ENCODE peak calls at places on chromosomes 3 and 15, in ten cellular contexts. U is BE2C; I is foreskin fibroblast; A is progenitor cell of endocrine pancreas; B is ACHN; J is endothelial cell of umbilical vein; O is OCI-M1; P is LHCN-M2; K is stimulated activated CD4-positive, alpha-beta T cell treated with anti-CD3 and anti-CD28 coated beads, Interleukin-2, amount 100 ng/mL, for 4 hours; T is nephron progenitor cell. R is an unnamed sample.

GRCh38 chr3:23723153-23723552 is 82.6 kb upstream of the UBE2E1 start:
- DNase-seq in A (no peak), J (no peak), B (no peak), U (no peak), T (no peak), P (no peak), I (no peak), O (no peak), K (no peak), R (no peak)

GRCh38 chr3:78729921-78730320 is 1037.9 kb downstream of the ROBO1 start:
- DNase-seq in O (no peak), B (no peak), J (no peak), P (peak), K (no peak), T (no peak), U (no peak), A (no peak), I (no peak), R (no peak)

GRCh38 chr3:65871305-65872141 is 167.2 kb downstream of the MAGI1 start:
- DNase-seq in U (peak), T (no peak), B (peak), A (no peak), P (peak), J (peak), I (no peak), K (no peak), O (no peak), R (no peak)

GRCh38 chr15:74315626-74316025 is 51.8 kb downstream of the CYP11A1 start:
- DNase-seq in U (no peak), P (no peak), K (no peak), T (no peak), O (peak), I (no peak), J (no peak), A (no peak), B (no peak), R (peak)

GRCh38 chr15:58271410-58271809 is 133.2 kb downstream of the AQP9 start:
- DNase-seq in O (no peak), J (no peak), T (no peak), U (no peak), K (no peak), P (no peak), B (no peak), A (no peak), I (no peak), R (no peak)

GRCh38 chr3:72597756-72598195 is 250.5 kb downstream of the SHQ1 start:
- DNase-seq in A (no peak), B (no peak), K (no peak), J (no peak), T (no peak), O (peak), P (peak), U (peak), I (no peak), R (peak)

GRCh38 chr3:126104028-126104635 is 20.2 kb upstream of the SLC41A3 start:
- DNase-seq in J (no peak), P (no peak), I (no peak), A (no peak), T (no peak), O (no peak), U (no peak), K (no peak), B (no peak), R (no peak)

GRCh38 chr15:49844390-49844789 is 223.5 kb downstream of the DTWD1 start:
- DNase-seq in J (no peak), P (no peak), A (no peak), O (no peak), T (no peak), U (no peak), I (no peak), B (no peak), K (no peak), R (no peak)

GRCh38 chr3:104785966-104786365 is 580.7 kb upstream of the ALCAM start:
- DNase-seq in T (no peak), B (no peak), I (peak), J (no peak), O (no peak), P (peak), U (no peak), K (no peak), A (no peak), R (no peak)

GRCh38 chr15:82530606-82531379 is 9.5 kb downstream of the RPS17 start:
- DNase-seq in U (peak), O (no peak), B (peak), T (peak), P (peak), K (peak), A (peak), I (no peak), J (peak), R (peak)

GRCh38 chr3:14139771-14140170 is 14.9 kb downstream of the TMEM43 start:
- DNase-seq in J (no peak), O (no peak), I (no peak), P (no peak), B (no peak), A (no peak), U (no peak), K (no peak), T (no peak), R (no peak)

GRCh38 chr3:43246956-43247355 is 39.4 kb upstream of the SNRK start:
- DNase-seq in T (no peak), P (no peak), U (no peak), K (no peak), B (no peak), I (no peak), J (peak), A (no peak), O (no peak), R (no peak)

GRCh38 chr3:157101470-157101869 is 58.5 kb downstream of the CCNL1 start:
- DNase-seq in U (no peak), I (no peak), K (no peak), J (no peak), T (no peak), P (no peak), O (no peak), A (no peak), B (no peak), R (no peak)

GRCh38 chr3:116005404-116005803 is 382.1 kb downstream of the GAP43 start:
- DNase-seq in I (peak), B (peak), P (peak), U (peak), A (no peak), O (peak), J (no peak), T (no peak), K (no peak), R (no peak)

GRCh38 chr3:16917256-16917935 is 32.6 kb downstream of the PLCL2 start:
- DNase-seq in A (no peak), I (peak), K (no peak), O (no peak), B (peak), T (no peak), J (peak), P (peak), U (no peak), R (no peak)

GRCh38 chr15:39641187-39641889 is 60.5 kb downstream of the THBS1 start:
- DNase-seq in T (no peak), J (no peak), K (no peak), A (no peak), P (peak), U (no peak), B (no peak), O (no peak), I (no peak), R (no peak)

GRCh38 chr3:13463618-13464400 is 16.3 kb upstream of the HDAC11 start:
- DNase-seq in K (no peak), I (no peak), J (no peak), U (no peak), O (no peak), P (no peak), A (no peak), B (no peak), T (no peak), R (no peak)

GRCh38 chr15:89836255-89837133 is 21.8 kb upstream of the ANPEP start:
- DNase-seq in A (no peak), B (peak), I (peak), O (no peak), J (no peak), U (no peak), P (peak), K (no peak), T (no peak), R (no peak)

GRCh38 chr3:38165722-38166387 is 518 bp downstream of the OXSR1 start:
- DNase-seq in A (peak), B (peak), O (peak), T (no peak), U (no peak), J (no peak), K (peak), I (peak), P (peak), R (no peak)

GRCh38 chr15:88630141-88630721 is 8.6 kb upstream of the ISG20 start:
- DNase-seq in U (no peak), T (no peak), I (no peak), O (no peak), P (no peak), J (peak), A (no peak), B (no peak), K (no peak), R (no peak)

GRCh38 chr3:186239321-186239720 is 122.7 kb downstream of the DGKG start:
- DNase-seq in P (peak), A (no peak), T (no peak), J (no peak), I (no peak), B (no peak), O (peak), U (no peak), K (no peak), R (peak)

GRCh38 chr15:66789029-66790025 is 87.3 kb downstream of the SMAD6 start:
- DNase-seq in P (peak), J (peak), T (no peak), B (peak), A (no peak), O (peak), U (peak), I (peak), K (no peak), R (peak)

GRCh38 chr3:9020396-9020795 is 57.1 kb upstream of the RAD18 start:
- DNase-seq in J (no peak), B (no peak), I (no peak), P (no peak), K (no peak), A (no peak), T (no peak), U (no peak), O (no peak), R (no peak)

GRCh38 chr15:94229591-94230365 is 1.6 kb upstream of the MCTP2 start:
- DNase-seq in T (no peak), B (peak), A (no peak), I (no peak), K (peak), U (no peak), J (no peak), P (no peak), O (peak), R (peak)

GRCh38 chr3:57411715-57412114 is 119.2 kb upstream of the ASB14 start:
- DNase-seq in I (no peak), B (no peak), J (no peak), P (no peak), O (no peak), K (no peak), U (no peak), A (no peak), T (no peak), R (no peak)

GRCh38 chr3:183272142-183272541 is 19.1 kb downstream of the B3GNT5 start:
- DNase-seq in J (no peak), U (no peak), A (no peak), K (no peak), O (no peak), B (no peak), P (peak), I (no peak), T (no peak), R (no peak)

GRCh38 chr3:185653949-185654757 is 68.1 kb downstream of the SENP2 start:
- DNase-seq in A (no peak), O (no peak), P (no peak), K (no peak), J (no peak), T (no peak), I (no peak), U (no peak), B (no peak), R (no peak)

GRCh38 chr3:161946443-161946960 is 449.9 kb downstream of the OTOL1 start:
- DNase-seq in I (no peak), O (peak), A (no peak), B (no peak), T (no peak), U (no peak), P (no peak), J (no peak), K (no peak), R (no peak)

GRCh38 chr15:52324109-52324508 is 28.5 kb upstream of the MYO5C start:
- DNase-seq in B (no peak), U (no peak), P (no peak), T (no peak), J (no peak), A (no peak), K (no peak), I (no peak), O (no peak), R (no peak)

R was measured in NB4.